ENCODE peak calls at places on chromosomes 5 and 9, in eight cellular contexts. X is upper lobe of right lung; D is stomach; B is brain microvascular endothelial cell; U is CD4-positive, CD25-positive, alpha-beta regulatory T cell; M is left ventricle myocardium inferior; F is keratinocyte; K is mesendoderm. H is an unnamed sample.

GRCh38 chr5:113092683-113093082 is 116.1 kb downstream of the DCP2 start:
- DNase-seq in X (no peak), D (no peak), B (no peak), U (no peak), M (no peak), F (peak; percentile 32), K (no peak), H (no peak)

GRCh38 chr9:37617837-37618236 is 25.4 kb upstream of the TOMM5 start:
- DNase-seq in X (no peak), D (no peak), B (peak; percentile 0), U (no peak), M (no peak), F (no peak), K (peak; percentile 85), H (no peak)

GRCh38 chr9:134863306-134863902 is 17.2 kb upstream of the FCN2 start:
- DNase-seq in X (peak; percentile 48), D (no peak), B (no peak), U (no peak), M (no peak), F (no peak), K (no peak), H (peak; percentile 21)

GRCh38 chr5:42656661-42657035 is 100.0 kb upstream of the CCDC152 start:
- DNase-seq in X (no peak), D (no peak), B (no peak), U (no peak), M (no peak), F (no peak), K (no peak), H (no peak)

GRCh38 chr9:87372401-87372851 is 125.2 kb upstream of the DAPK1 start:
- DNase-seq in X (no peak), D (no peak), B (no peak), U (no peak), M (no peak), F (no peak), K (no peak), H (no peak)

GRCh38 chr5:65366655-65367054 is 115.1 kb downstream of the ADAMTS6 start:
- DNase-seq in X (no peak), D (no peak), B (no peak), U (no peak), M (no peak), F (no peak), K (no peak), H (peak; percentile 7)

GRCh38 chr9:74497750-74498615 is 848 bp downstream of the RORB start:
- DNase-seq in X (peak; percentile 70), D (no peak), B (no peak), U (no peak), M (peak; percentile 31), F (no peak), K (peak; percentile 64), H (peak; percentile 69)

GRCh38 chr5:15901151-15901550 is 278.4 kb downstream of the MARCHF11 start:
- DNase-seq in X (no peak), D (no peak), B (no peak), U (no peak), M (no peak), F (no peak), K (no peak), H (no peak)

GRCh38 chr9:101376117-101376866 is 8.5 kb downstream of the BAAT start:
- DNase-seq in X (no peak), D (no peak), B (peak; percentile 80), U (no peak), M (no peak), F (no peak), K (no peak), H (no peak)

GRCh38 chr5:135040331-135041144 is 6.5 kb upstream of the PITX1 start:
- DNase-seq in X (no peak), D (no peak), B (no peak), U (no peak), M (no peak), F (no peak), K (peak; percentile 69), H (peak; percentile 85)

GRCh38 chr5:1181451-1182359 is 19.7 kb upstream of the SLC6A19 start:
- DNase-seq in X (no peak), D (no peak), B (no peak), U (no peak), M (peak; percentile 13), F (no peak), K (no peak), H (no peak)

GRCh38 chr9:76519027-76519835 is 60.2 kb downstream of the GCNT1 start:
- DNase-seq in X (no peak), D (no peak), B (peak; percentile 30), U (no peak), M (no peak), F (no peak), K (no peak), H (no peak)

GRCh38 chr9:78572266-78572665 is 275.3 kb downstream of the PSAT1 start:
- DNase-seq in X (no peak), D (no peak), B (no peak), U (no peak), M (no peak), F (no peak), K (no peak), H (no peak)

DNA sequence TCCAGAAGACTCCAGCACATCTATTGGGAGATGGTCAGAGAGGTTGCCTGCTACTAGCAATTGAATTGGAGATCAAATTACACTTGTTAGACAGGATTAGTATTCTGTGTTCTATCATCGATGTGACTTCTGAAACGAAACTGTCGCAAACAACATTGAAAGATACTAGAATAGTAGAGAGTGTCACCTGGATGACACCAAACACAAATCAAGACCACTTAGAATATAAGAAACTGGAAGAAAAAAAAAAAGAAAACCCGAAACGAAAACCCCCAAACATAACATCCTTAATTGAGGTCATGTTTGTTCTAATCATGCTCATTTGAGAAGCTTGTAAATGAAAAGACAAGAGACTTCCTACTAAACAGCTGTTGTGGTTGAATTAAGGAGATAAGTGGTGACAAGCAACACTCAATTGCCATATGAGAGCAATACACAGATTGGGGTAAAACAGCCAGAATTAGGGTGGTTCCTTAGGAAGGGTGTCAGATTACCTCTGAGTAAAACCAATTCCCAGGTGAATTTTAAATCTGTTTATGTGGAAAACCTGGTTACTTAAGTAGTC is 97.6 kb downstream of the BASP1 start:
- DNase-seq in X (no peak), D (no peak), B (no peak), U (no peak), M (no peak), F (no peak), K (peak; percentile 22), H (no peak)
- H3K4me3 ChIP-seq in X (no peak overlapping the region), D (no peak overlapping the region), B (no peak overlapping the region), U (no peak overlapping the region), M (no peak overlapping the region), F (no peak overlapping the region), K (no peak overlapping the region), H (no peak overlapping the region)

DNA sequence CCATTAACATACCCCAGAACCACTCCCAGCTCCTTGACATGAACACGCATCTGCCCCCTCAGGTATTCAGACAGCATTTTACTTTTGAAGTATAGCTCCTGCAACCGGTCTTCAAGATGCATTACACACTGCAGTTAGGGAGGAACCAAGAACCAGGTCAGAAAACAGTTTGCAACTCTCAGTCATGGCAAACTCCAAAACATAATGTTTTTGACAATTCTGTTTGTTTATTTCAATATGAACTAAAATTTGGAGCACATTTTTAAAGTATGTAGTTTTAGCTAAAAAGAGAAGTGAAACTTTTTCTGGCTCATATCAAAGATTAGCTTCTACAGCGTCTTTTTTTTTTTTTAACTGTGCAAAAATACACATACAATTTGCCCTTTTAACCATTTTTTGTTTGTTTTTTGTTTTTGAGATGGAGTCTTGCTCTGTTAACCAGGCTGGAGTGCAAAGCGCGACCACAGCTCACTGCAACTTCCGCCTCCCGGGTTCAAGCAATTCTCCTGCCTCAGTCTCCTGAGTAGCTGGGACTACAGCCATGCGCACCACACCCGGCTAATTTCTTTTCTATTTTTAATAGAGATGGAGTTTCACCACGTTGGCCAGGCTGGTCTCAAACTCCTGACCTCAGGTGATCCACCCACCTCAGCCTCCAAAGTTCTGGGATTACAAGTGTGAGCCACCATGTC is 12.2 kb upstream of the RAPGEF6 start:
- DNase-seq in X (no peak), D (no peak), B (no peak), U (no peak), M (no peak), F (no peak), K (no peak), H (no peak)
- H3K36me3 ChIP-seq in X (peaks cover 55% of the 10 kb centered on the region), D (peaks cover 82% of the 10 kb centered on the region), B (peaks cover 11% of the 10 kb centered on the region), U (peaks cover 39% of the 10 kb centered on the region), M (peaks cover 78% of the 10 kb centered on the region), F (peaks cover 18% of the 10 kb centered on the region), K (no peaks in the 10 kb centered on the region), H (peaks cover 2% of the 10 kb centered on the region)

GRCh38 chr5:76427481-76428140 is 24.5 kb downstream of the IQGAP2 start:
- DNase-seq in X (no peak), D (no peak), B (no peak), U (no peak), M (no peak), F (no peak), K (peak; percentile 20), H (no peak)

GRCh38 chr5:76422175-76422574 is 19.1 kb downstream of the IQGAP2 start:
- DNase-seq in X (no peak), D (no peak), B (no peak), U (no peak), M (no peak), F (no peak), K (no peak), H (no peak)

GRCh38 chr5:76422742-76423141 is 19.7 kb downstream of the IQGAP2 start:
- DNase-seq in X (no peak), D (no peak), B (no peak), U (no peak), M (no peak), F (no peak), K (no peak), H (no peak)

GRCh38 chr5:76426391-76426802 is 23.3 kb downstream of the IQGAP2 start:
- DNase-seq in X (no peak), D (no peak), B (no peak), U (no peak), M (no peak), F (no peak), K (peak; percentile 27), H (peak; percentile 24)

DNA sequence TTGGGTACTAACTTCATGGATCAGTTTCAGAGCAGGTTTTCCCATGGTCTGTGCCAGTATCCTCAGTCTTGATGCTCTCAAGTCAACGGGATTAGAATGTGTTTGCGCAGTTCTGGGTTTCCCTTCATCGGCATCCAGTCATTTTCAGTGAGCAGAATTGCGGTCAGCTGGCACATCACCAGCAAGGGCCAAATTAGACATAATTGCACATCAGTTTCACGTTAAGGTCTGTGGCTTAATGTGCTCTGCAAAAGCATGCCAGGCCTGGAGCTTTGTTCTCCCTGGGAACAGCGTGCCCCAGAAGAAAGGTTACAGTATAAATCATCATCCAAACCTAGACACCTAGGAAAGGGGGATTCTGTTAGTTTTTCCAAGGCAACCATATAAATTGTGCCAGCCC is 22.9 kb downstream of the IQGAP2 start:
- DNase-seq in X (no peak), D (no peak), B (no peak), U (no peak), M (no peak), F (no peak), K (no peak), H (no peak)
- H3K4me3 ChIP-seq in X (no peak overlapping the region), D (no peak overlapping the region), B (no peak overlapping the region), U (no peak overlapping the region), M (no peak overlapping the region), F (no peak overlapping the region), K (no peak overlapping the region), H (no peak overlapping the region)

DNA sequence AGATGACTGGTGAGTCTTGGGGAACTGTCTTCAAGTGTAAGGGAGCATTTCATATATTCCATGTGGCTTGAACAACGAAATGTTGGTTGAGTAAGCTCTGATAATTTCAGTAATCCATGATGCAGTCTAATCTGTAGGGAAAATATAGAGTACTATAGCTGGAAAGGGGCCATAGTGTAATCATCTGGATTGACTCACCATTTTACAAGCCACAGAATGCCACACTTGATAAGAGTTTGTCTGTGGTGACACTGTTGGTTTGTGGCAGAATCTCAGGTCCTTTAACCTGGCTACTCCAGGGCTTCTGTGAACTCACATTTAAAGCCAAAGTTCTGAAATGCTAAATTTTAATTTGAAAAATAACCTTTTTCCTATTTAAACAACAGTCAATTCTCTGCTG is 16.3 kb upstream of the MAML1 start:
- DNase-seq in X (no peak), D (no peak), B (peak; percentile 11), U (no peak), M (no peak), F (no peak), K (no peak), H (no peak)
- H3K36me3 ChIP-seq in X (peaks cover 100% of the 10 kb centered on the region), D (peaks cover 100% of the 10 kb centered on the region), B (peaks cover 82% of the 10 kb centered on the region), U (peaks cover 72% of the 10 kb centered on the region), M (peaks cover 99% of the 10 kb centered on the region), F (peaks cover 27% of the 10 kb centered on the region), K (peaks cover 14% of the 10 kb centered on the region), H (peaks cover 47% of the 10 kb centered on the region)

H was measured in H7.